ENCODE peak calls at places on chromosomes 12 and 14, in nine cellular contexts. B is NCI-H2171; X is HS-5; V is NCI-H460; E is NCI-H1092; H is stimulated activated naive B cell treated with anti-CD40 and anti-IgM and Interleukin-4, amounts not matched to agents 10 μg/mL and 1 μg/mL and 100 μg/mL, for 72 hours; Y is hypothalamus; J is WTC11; A is stimulated activated CD4-positive, alpha-beta T cell treated with anti-CD3 and anti-CD28 coated beads, Interleukin-15, amount 100 ng/mL, for 24 hours. L is an unnamed sample.

GRCh38 chr12:46400406-46400805 is 27.8 kb upstream of the SLC38A2 start:
- DNase-seq in B (no peak), X (peak; percentile 51), V (no peak), E (no peak), H (no peak), Y (no peak), J (no peak), A (no peak), L (no peak)

GRCh38 chr14:50822501-50823042 is 8.4 kb downstream of the NIN start:
- DNase-seq in B (no peak), X (no peak), V (no peak), E (no peak), H (peak; percentile 30), Y (no peak), J (no peak), A (no peak), L (no peak)

GRCh38 chr14:80447396-80447795 is 236.1 kb upstream of the DIO2 start:
- DNase-seq in B (no peak), X (no peak), V (no peak), E (no peak), H (no peak), Y (no peak), J (no peak), A (no peak), L (no peak)

GRCh38 chr12:2205961-2206360 is 153.2 kb downstream of the CACNA1C start:
- DNase-seq in B (no peak), X (no peak), V (no peak), E (no peak), H (no peak), Y (no peak), J (no peak), A (no peak), L (no peak)

GRCh38 chr14:78178971-78179370 is 8.8 kb downstream of the NRXN3 start:
- DNase-seq in B (no peak), X (no peak), V (no peak), E (no peak), H (no peak), Y (no peak), J (no peak), A (no peak), L (no peak)

GRCh38 chr14:69643430-69644200 is 32.2 kb downstream of the SUSD6 start:
- DNase-seq in B (peak; percentile 69), X (no peak), V (no peak), E (peak; percentile 93), H (no peak), Y (no peak), J (no peak), A (peak; percentile 82), L (peak; percentile 40)

GRCh38 chr12:107748472-107748871 is 12.5 kb downstream of the PRDM4 start:
- DNase-seq in B (no peak), X (peak; percentile 69), V (no peak), E (no peak), H (no peak), Y (no peak), J (no peak), A (no peak), L (no peak)

GRCh38 chr12:124610021-124610606 is 42.7 kb upstream of the NCOR2 start:
- DNase-seq in B (no peak), X (no peak), V (no peak), E (no peak), H (peak; percentile 29), Y (no peak), J (no peak), A (no peak), L (no peak)

L was measured in heart left ventricle.